ENCODE peak calls at places on chromosomes 2 and 18, in eight cellular contexts. M is hepatic stellate cell; L is dermis microvascular lymphatic vessel endothelial cell; I is central memory CD8-positive, alpha-beta T cell; F is NCI-H524; D is RKO; J is NCI-H748 treated with DMSO at 0.1 percent for 48 hours; H is OCI-LY7. P is an unnamed sample.

GRCh38 chr2:128263902-128264331 is 54.8 kb downstream of the HS6ST1 start:
- DNase-seq in M (no peak), L (no peak), I (no peak), F (no peak), D (no peak), J (no peak), H (no peak), P (no peak)

GRCh38 chr18:75215663-75216062 is 5.1 kb downstream of the TSHZ1 start:
- DNase-seq in M (no peak), L (no peak), I (no peak), F (no peak), D (no peak), J (no peak), H (no peak), P (peak)

GRCh38 chr2:121071058-121071504 is 213.9 kb downstream of the TFCP2L1 start:
- DNase-seq in M (peak), L (no peak), I (no peak), F (no peak), D (peak), J (peak), H (peak), P (peak)

GRCh38 chr2:96907405-96908041 is 37.6 kb upstream of the SEMA4C start:
- DNase-seq in M (peak), L (peak), I (no peak), F (no peak), D (no peak), J (no peak), H (no peak), P (peak)

GRCh38 chr2:65103013-65103720 is 26.7 kb downstream of the RAB1A start:
- DNase-seq in M (no peak), L (no peak), I (no peak), F (peak), D (no peak), J (no peak), H (no peak), P (no peak)

GRCh38 chr2:21038403-21039073 is 5.3 kb downstream of the APOB start:
- DNase-seq in M (no peak), L (no peak), I (no peak), F (no peak), D (no peak), J (no peak), H (no peak), P (no peak)

GRCh38 chr2:156115338-156115737 is 217.2 kb downstream of the NR4A2 start:
- DNase-seq in M (no peak), L (no peak), I (no peak), F (no peak), D (no peak), J (no peak), H (no peak), P (no peak)

GRCh38 chr18:46676162-46676830 is 19.3 kb upstream of the LOXHD1 start:
- DNase-seq in M (no peak), L (no peak), I (no peak), F (no peak), D (no peak), J (no peak), H (no peak), P (peak)

GRCh38 chr2:155310589-155310988 is 612.1 kb downstream of the KCNJ3 start:
- DNase-seq in M (no peak), L (no peak), I (no peak), F (no peak), D (peak), J (peak), H (peak), P (peak)

GRCh38 chr2:127591221-127591923 is 54.6 kb upstream of the GPR17 start:
- DNase-seq in M (peak), L (peak), I (no peak), F (peak), D (peak), J (peak), H (peak), P (peak)

GRCh38 chr2:240520974-240521350 is 36.8 kb downstream of the ANKMY1 start:
- DNase-seq in M (no peak), L (no peak), I (no peak), F (no peak), D (no peak), J (no peak), H (no peak), P (no peak)

GRCh38 chr2:178238144-178238521 is 43.8 kb downstream of the OSBPL6 start:
- DNase-seq in M (no peak), L (no peak), I (no peak), F (no peak), D (peak), J (no peak), H (no peak), P (no peak)

GRCh38 chr18:71784777-71785176 is 759.4 kb downstream of the CBLN2 start:
- DNase-seq in M (no peak), L (no peak), I (no peak), F (peak), D (no peak), J (no peak), H (peak), P (peak)

GRCh38 chr2:113182471-113183260 is 8.9 kb downstream of the PSD4 start:
- DNase-seq in M (no peak), L (no peak), I (no peak), F (no peak), D (no peak), J (no peak), H (no peak), P (no peak)

GRCh38 chr2:210611466-210611865 is 55.1 kb downstream of the CPS1 start:
- DNase-seq in M (no peak), L (no peak), I (no peak), F (no peak), D (no peak), J (no peak), H (no peak), P (no peak)

GRCh38 chr2:176178807-176179271 is 9.6 kb upstream of the HOXD1 start:
- DNase-seq in M (no peak), L (peak), I (no peak), F (no peak), D (no peak), J (no peak), H (no peak), P (no peak)

GRCh38 chr18:32480581-32480980 is 9.9 kb upstream of the GAREM1 start:
- DNase-seq in M (no peak), L (no peak), I (no peak), F (no peak), D (no peak), J (no peak), H (no peak), P (no peak)

GRCh38 chr2:34387536-34387935 is 788.4 kb upstream of the FAM98A start:
- DNase-seq in M (no peak), L (no peak), I (no peak), F (no peak), D (no peak), J (no peak), H (no peak), P (no peak)

GRCh38 chr18:11497585-11497984 is 111.8 kb upstream of the SLC35G4 start:
- DNase-seq in M (no peak), L (no peak), I (no peak), F (no peak), D (no peak), J (no peak), H (no peak), P (no peak)

GRCh38 chr2:124079045-124079444 is 54.0 kb downstream of the CNTNAP5 start:
- DNase-seq in M (no peak), L (no peak), I (no peak), F (peak), D (no peak), J (no peak), H (no peak), P (no peak)

GRCh38 chr18:75070625-75071483 is 138.1 kb downstream of the PTGR3 start:
- DNase-seq in M (peak), L (peak), I (peak), F (no peak), D (peak), J (peak), H (peak), P (peak)

GRCh38 chr2:239563561-239563960 is 162.7 kb upstream of the HDAC4 start:
- DNase-seq in M (no peak), L (no peak), I (no peak), F (no peak), D (no peak), J (no peak), H (no peak), P (no peak)

GRCh38 chr18:49875783-49876182 is 62.5 kb upstream of the ACAA2 start:
- DNase-seq in M (no peak), L (no peak), I (no peak), F (no peak), D (no peak), J (no peak), H (no peak), P (peak)

GRCh38 chr2:54897420-54898310 is 152.6 kb downstream of the RTN4 start:
- DNase-seq in M (no peak), L (no peak), I (no peak), F (no peak), D (no peak), J (no peak), H (no peak), P (no peak)

GRCh38 chr18:46832856-46833255 is 76.0 kb upstream of the ST8SIA5 start:
- DNase-seq in M (no peak), L (no peak), I (no peak), F (no peak), D (no peak), J (no peak), H (no peak), P (peak)

GRCh38 chr2:206981739-206982336 is 42.5 kb downstream of the CPO start:
- DNase-seq in M (peak), L (peak), I (no peak), F (no peak), D (peak), J (peak), H (no peak), P (peak)

GRCh38 chr2:193584001-193584400 is 1389.3 kb upstream of the TMEFF2 start:
- DNase-seq in M (no peak), L (no peak), I (no peak), F (peak), D (no peak), J (peak), H (no peak), P (peak)

GRCh38 chr2:76930076-76930734 is 592.0 kb downstream of the LRRTM4 start:
- DNase-seq in M (no peak), L (no peak), I (no peak), F (peak), D (no peak), J (no peak), H (no peak), P (peak)

GRCh38 chr2:240586919-240587800 is 626 bp downstream of the CAPN10 start:
- DNase-seq in M (peak), L (no peak), I (peak), F (no peak), D (peak), J (peak), H (peak), P (peak)

GRCh38 chr2:57720728-57721627 is 325.6 kb upstream of the VRK2 start:
- DNase-seq in M (peak), L (peak), I (no peak), F (peak), D (peak), J (peak), H (peak), P (peak)

GRCh38 chr18:21327101-21327500 is 85.1 kb downstream of the GREB1L start:
- DNase-seq in M (no peak), L (no peak), I (no peak), F (no peak), D (no peak), J (no peak), H (no peak), P (peak)

GRCh38 chr2:23801396-23801795 is 125.5 kb downstream of the ATAD2B start:
- DNase-seq in M (peak), L (no peak), I (no peak), F (no peak), D (no peak), J (no peak), H (no peak), P (no peak)

GRCh38 chr2:177753682-177754475 is 318.7 kb downstream of the PDE11A start:
- DNase-seq in M (peak), L (peak), I (no peak), F (peak), D (peak), J (peak), H (peak), P (peak)

GRCh38 chr18:79797518-79798345 is at the start of gene KCNG2:
- DNase-seq in M (no peak), L (no peak), I (no peak), F (no peak), D (no peak), J (peak), H (no peak), P (peak)

GRCh38 chr2:58769494-58770239 is 528.5 kb upstream of the FANCL start:
- DNase-seq in M (no peak), L (no peak), I (no peak), F (no peak), D (no peak), J (peak), H (no peak), P (peak)